ENCODE peak calls at places on chromosomes 3 and 15, in nine cellular contexts. R, H, N, Q, J, E, M, V and O are unnamed samples.

GRCh38 chr3:4877173-4877787 is 102.0 kb upstream of the BHLHE40 start:
- DNase-seq in N (no peak), R (no peak), H (no peak), M (no peak), J (no peak), Q (no peak), V (no peak), E (no peak), O (no peak)

GRCh38 chr15:66845266-66845785 is 143.3 kb downstream of the SMAD6 start:
- DNase-seq in R (no peak), H (no peak), Q (no peak), N (no peak), M (no peak), E (no peak), J (no peak), V (no peak), O (no peak)

GRCh38 chr15:99574502-99574901 is 8.7 kb downstream of the MEF2A start:
- DNase-seq in E (no peak), H (no peak), V (no peak), Q (no peak), J (no peak), M (no peak), N (no peak), R (no peak), O (no peak)

GRCh38 chr3:141797819-141798405 is 34.7 kb downstream of the GRK7 start:
- DNase-seq in V (no peak), M (no peak), H (no peak), R (no peak), N (no peak), Q (no peak), E (no peak), J (peak; percentile 26), O (peak; percentile 50)

GRCh38 chr3:135145581-135145980 is 350.5 kb downstream of the EPHB1 start:
- DNase-seq in R (no peak), M (no peak), Q (no peak), J (no peak), V (no peak), E (no peak), H (peak; percentile 64), N (no peak), O (no peak)

GRCh38 chr3:107825556-107825955 is 265.3 kb downstream of the CD47 start:
- DNase-seq in V (no peak), J (no peak), E (no peak), R (no peak), N (no peak), H (no peak), M (no peak), Q (no peak), O (no peak)

GRCh38 chr15:90697180-90697579 is 20.0 kb upstream of the BLM start:
- DNase-seq in R (no peak), Q (no peak), H (no peak), V (no peak), N (peak; percentile 33), E (no peak), M (no peak), J (no peak), O (no peak)

GRCh38 chr3:159854500-159855124 is 134.0 kb upstream of the IL12A start:
- DNase-seq in N (no peak), J (no peak), V (no peak), M (no peak), E (no peak), Q (no peak), H (peak; percentile 95), R (no peak), O (no peak)

GRCh38 chr3:10950476-10951294 is 41.9 kb upstream of the SLC6A1 start:
- DNase-seq in M (peak; percentile 38), R (no peak), J (peak; percentile 71), V (no peak), H (peak; percentile 64), E (no peak), N (no peak), Q (peak; percentile 54), O (peak; percentile 36)

GRCh38 chr3:106013971-106014370 is 145.2 kb upstream of the CBLB start:
- DNase-seq in M (no peak), V (no peak), H (peak; percentile 98), R (no peak), E (no peak), N (no peak), Q (no peak), J (no peak), O (no peak)

GRCh38 chr15:56917652-56918045 is 795 bp upstream of the TCF12 start:
- DNase-seq in V (no peak), E (no peak), J (peak; percentile 47), N (peak; percentile 21), M (no peak), H (peak; percentile 56), Q (no peak), R (no peak), O (no peak)

GRCh38 chr3:100333051-100333450 is 1.5 kb upstream of the NIT2 start:
- DNase-seq in E (no peak), H (no peak), V (no peak), R (no peak), Q (no peak), N (no peak), M (no peak), J (no peak), O (no peak)

GRCh38 chr3:148880681-148881080 is 15.6 kb downstream of the CPA3 start:
- DNase-seq in J (no peak), E (no peak), Q (peak; percentile 36), R (no peak), M (no peak), H (no peak), N (peak; percentile 45), V (peak; percentile 25), O (no peak)

GRCh38 chr3:164236856-164237255 is 841.4 kb downstream of the SI start:
- DNase-seq in V (no peak), J (no peak), Q (no peak), R (no peak), M (no peak), H (no peak), E (no peak), N (no peak), O (no peak)

GRCh38 chr3:171404376-171404982 is 55.7 kb downstream of the TNIK start:
- DNase-seq in V (peak; percentile 33), Q (no peak), J (no peak), E (no peak), H (no peak), R (no peak), M (no peak), N (no peak), O (peak; percentile 32)

GRCh38 chr15:40090774-40091455 is 17.8 kb downstream of the BMF start:
- DNase-seq in J (no peak), H (no peak), M (no peak), R (no peak), Q (no peak), N (no peak), E (no peak), V (no peak), O (no peak)
- H3K4me1 ChIP-seq in J (peaks cover 48% of the 10 kb centered on the region), H (peaks cover 34% of the 10 kb centered on the region), M (peaks cover 35% of the 10 kb centered on the region), R (peaks cover 12% of the 10 kb centered on the region), Q (peaks cover 67% of the 10 kb centered on the region), N (peaks cover 21% of the 10 kb centered on the region), E (peaks cover 7% of the 10 kb centered on the region), V (peaks cover 37% of the 10 kb centered on the region), O (peaks cover 100% of the 10 kb centered on the region)

GRCh38 chr3:52280046-52280445 is 1.6 kb upstream of the WDR82 start:
- DNase-seq in E (no peak), M (no peak), V (no peak), J (no peak), H (peak; percentile 54), R (no peak), Q (peak; percentile 57), N (no peak), O (peak; percentile 20)

GRCh38 chr3:52278510-52279069 is at the start of gene WDR82:
- DNase-seq in N (peak; percentile 92), E (peak; percentile 95), M (peak; percentile 97), V (peak; percentile 97), R (peak; percentile 96), H (peak; percentile 97), J (peak; percentile 98), Q (peak; percentile 98), O (peak; percentile 98)

GRCh38 chr3:52286777-52287110 is 884 bp upstream of the GLYCTK start:
- DNase-seq in R (no peak), J (no peak), M (peak; percentile 22), H (peak; percentile 47), Q (no peak), E (no peak), V (no peak), N (no peak), O (peak; percentile 51)

GRCh38 chr3:52277972-52278509 is 408 bp downstream of the WDR82 start:
- DNase-seq in V (peak; percentile 68), H (peak; percentile 81), R (peak; percentile 36), Q (peak; percentile 81), E (no peak), J (peak; percentile 60), M (no peak), N (peak; percentile 63), O (no peak)

GRCh38 chr3:52281980-52282801 is 3.7 kb upstream of the WDR82 start:
- DNase-seq in H (peak; percentile 60), M (no peak), N (no peak), E (peak; percentile 74), Q (no peak), J (no peak), R (no peak), V (no peak), O (no peak)
- H3K4me1 ChIP-seq in H (peaks cover 29% of the 10 kb centered on the region), M (peaks cover 9% of the 10 kb centered on the region), N (peaks cover 4% of the 10 kb centered on the region), E (peaks cover 48% of the 10 kb centered on the region), Q (peaks cover 21% of the 10 kb centered on the region), J (peaks cover 33% of the 10 kb centered on the region), R (peaks cover 5% of the 10 kb centered on the region), V (peaks cover 2% of the 10 kb centered on the region), O (peaks cover 46% of the 10 kb centered on the region)

DNA sequence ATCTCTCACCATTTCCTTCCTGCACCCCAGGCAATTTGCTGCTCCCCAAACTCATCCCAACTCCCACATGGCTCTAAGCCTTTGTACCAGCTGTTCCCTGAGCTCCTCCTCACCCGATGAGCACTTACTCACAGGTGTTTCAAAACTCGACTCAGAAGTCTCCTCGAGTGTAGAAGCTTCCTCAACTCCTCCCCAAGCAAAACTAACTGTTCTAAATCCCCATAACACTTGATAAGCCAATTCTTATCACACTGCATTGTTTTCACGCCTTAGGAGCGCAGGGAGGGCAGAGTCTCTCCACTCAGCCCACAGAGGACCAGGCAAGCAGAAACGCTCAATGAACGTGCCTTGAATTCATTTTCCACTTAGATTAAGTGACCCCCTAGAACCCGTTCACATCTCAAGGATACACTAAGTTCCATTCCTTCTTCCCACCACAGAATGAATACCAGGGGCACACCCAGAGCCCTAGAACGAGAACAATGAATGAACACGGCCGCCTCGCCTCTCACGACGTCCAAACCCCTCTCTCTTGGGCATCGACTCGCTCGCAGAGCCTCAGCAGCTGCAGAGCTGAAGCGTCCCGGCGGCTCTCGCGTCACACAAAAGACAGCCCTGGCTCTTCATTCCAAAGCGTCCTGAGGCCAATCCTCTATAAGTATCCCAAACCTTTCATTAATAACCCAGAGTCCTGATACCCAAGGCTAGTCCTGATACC is 1.2 kb downstream of the RAF1 start:
- DNase-seq in M (no peak), E (peak; percentile 31), N (peak; percentile 63), H (peak; percentile 80), V (peak; percentile 50), J (peak; percentile 53), R (no peak), Q (peak; percentile 74), O (peak; percentile 49)
- H3K4me1 ChIP-seq in M (peaks cover 4% of the 10 kb centered on the region), E (peaks cover 20% of the 10 kb centered on the region), N (peaks cover 20% of the 10 kb centered on the region), H (peaks cover 43% of the 10 kb centered on the region), V (peaks cover 13% of the 10 kb centered on the region), J (peaks cover 19% of the 10 kb centered on the region), R (no peaks in the 10 kb centered on the region), Q (peaks cover 7% of the 10 kb centered on the region), O (peaks cover 43% of the 10 kb centered on the region)

DNA sequence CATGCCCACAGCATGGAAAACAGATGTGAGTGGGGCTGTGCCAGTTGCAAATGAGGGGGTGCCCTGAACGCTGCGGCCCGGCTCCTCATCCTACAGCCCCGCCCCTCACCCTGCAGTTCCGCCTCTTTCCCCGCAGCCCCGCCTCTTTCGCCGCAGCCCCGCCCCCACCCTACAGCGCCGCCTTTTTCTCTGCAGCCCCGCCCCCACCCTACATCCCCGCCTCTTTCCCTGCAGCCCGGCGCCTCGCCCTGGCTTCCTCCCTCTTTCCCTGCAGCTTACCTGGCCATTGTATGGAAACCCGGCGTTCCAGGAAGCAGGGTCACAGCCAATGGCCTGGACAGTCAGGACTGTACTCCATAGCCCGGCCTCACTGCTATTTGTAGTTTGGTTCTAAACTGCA is 284.8 kb downstream of the TLE3 start:
- DNase-seq in Q (peak; percentile 48), H (peak; percentile 6), E (no peak), J (peak; percentile 18), V (no peak), R (no peak), N (no peak), M (no peak), O (no peak)
- H3K4me1 ChIP-seq in Q (peaks cover 4% of the 10 kb centered on the region), H (no peaks in the 10 kb centered on the region), E (no peaks in the 10 kb centered on the region), J (no peaks in the 10 kb centered on the region), V (no peaks in the 10 kb centered on the region), R (no peaks in the 10 kb centered on the region), N (no peaks in the 10 kb centered on the region), M (no peaks in the 10 kb centered on the region), O (no peaks in the 10 kb centered on the region)